ENCODE peak calls at places on chromosome 19, in eight cellular contexts. T, V, W, I, U, Z, H and S are unnamed samples.

GRCh38 chr19:41872775-41873647 is 4.1 kb upstream of the CD79A start:
- DNase-seq in T (peak; percentile 60), V (peak; percentile 92), W (peak; percentile 67), I (peak; percentile 88), U (peak; percentile 71), Z (peak; percentile 94), H (no peak), S (peak; percentile 75)

GRCh38 chr19:42198676-42199439 is 18.6 kb downstream of the DEDD2 start:
- DNase-seq in T (no peak), V (peak; percentile 68), W (no peak), I (no peak), U (no peak), Z (no peak), H (no peak), S (peak; percentile 15)

GRCh38 chr19:5001547-5002131 is 32.7 kb downstream of the KDM4B start:
- DNase-seq in T (peak; percentile 57), V (no peak), W (peak; percentile 67), I (peak; percentile 50), U (peak; percentile 72), Z (peak; percentile 66), H (no peak), S (peak; percentile 33)

GRCh38 chr19:14113762-14114414 is 3.7 kb downstream of the PRKACA start:
- DNase-seq in T (no peak), V (peak; percentile 77), W (no peak), I (peak; percentile 6), U (no peak), Z (peak; percentile 74), H (no peak), S (no peak)

GRCh38 chr19:5547881-5548280 is 19.9 kb downstream of the TINCR start:
- DNase-seq in T (no peak), V (peak; percentile 55), W (peak; percentile 43), I (peak; percentile 38), U (peak; percentile 62), Z (peak; percentile 69), H (no peak), S (no peak)

GRCh38 chr19:6214881-6215541 is 64.8 kb downstream of the MLLT1 start:
- DNase-seq in T (no peak), V (no peak), W (no peak), I (no peak), U (no peak), Z (no peak), H (no peak), S (no peak)

GRCh38 chr19:29421186-29421525 is 104.6 kb upstream of the VSTM2B start:
- DNase-seq in T (no peak), V (no peak), W (no peak), I (peak; percentile 62), U (peak; percentile 6), Z (no peak), H (no peak), S (no peak)

GRCh38 chr19:3879656-3880055 is 829 bp upstream of the ATCAY start:
- DNase-seq in T (no peak), V (no peak), W (no peak), I (no peak), U (no peak), Z (peak; percentile 51), H (no peak), S (no peak)

GRCh38 chr19:10517760-10518443 is 655 bp upstream of the S1PR5 start:
- DNase-seq in T (no peak), V (no peak), W (peak; percentile 18), I (peak; percentile 19), U (peak; percentile 27), Z (peak; percentile 65), H (peak; percentile 85), S (no peak)

GRCh38 chr19:14114854-14115253 is 2.7 kb downstream of the PRKACA start:
- DNase-seq in T (no peak), V (peak; percentile 75), W (no peak), I (no peak), U (peak; percentile 39), Z (peak; percentile 77), H (no peak), S (peak; percentile 32)

GRCh38 chr19:6564393-6564792 is 26.6 kb downstream of the CD70 start:
- DNase-seq in T (peak; percentile 20), V (no peak), W (peak; percentile 34), I (no peak), U (peak; percentile 20), Z (no peak), H (no peak), S (no peak)

GRCh38 chr19:5785423-5785822 is 877 bp upstream of the PRR22 start:
- DNase-seq in T (no peak), V (no peak), W (no peak), I (no peak), U (no peak), Z (no peak), H (no peak), S (no peak)

GRCh38 chr19:16442386-16443276 is 29.1 kb downstream of the EPS15L1 start:
- DNase-seq in T (no peak), V (peak; percentile 89), W (no peak), I (peak; percentile 49), U (no peak), Z (no peak), H (no peak), S (peak; percentile 20)

GRCh38 chr19:46446021-46446420 is 17.3 kb upstream of the PNMA8C start:
- DNase-seq in T (no peak), V (no peak), W (no peak), I (no peak), U (no peak), Z (no peak), H (no peak), S (no peak)

GRCh38 chr19:14409157-14410053 is 9.7 kb downstream of the DDX39A start:
- DNase-seq in T (no peak), V (no peak), W (no peak), I (no peak), U (no peak), Z (no peak), H (no peak), S (no peak)

GRCh38 chr19:28737021-28737525 is 475.9 kb downstream of the UQCRFS1 start:
- DNase-seq in T (peak; percentile 18), V (no peak), W (peak; percentile 60), I (peak; percentile 43), U (peak; percentile 71), Z (no peak), H (no peak), S (peak; percentile 10)

GRCh38 chr19:14366529-14366928 is 14.7 kb upstream of the ADGRE5 start:
- DNase-seq in T (peak; percentile 48), V (peak; percentile 95), W (peak; percentile 84), I (peak; percentile 81), U (peak; percentile 82), Z (peak; percentile 89), H (no peak), S (peak; percentile 69)

DNA sequence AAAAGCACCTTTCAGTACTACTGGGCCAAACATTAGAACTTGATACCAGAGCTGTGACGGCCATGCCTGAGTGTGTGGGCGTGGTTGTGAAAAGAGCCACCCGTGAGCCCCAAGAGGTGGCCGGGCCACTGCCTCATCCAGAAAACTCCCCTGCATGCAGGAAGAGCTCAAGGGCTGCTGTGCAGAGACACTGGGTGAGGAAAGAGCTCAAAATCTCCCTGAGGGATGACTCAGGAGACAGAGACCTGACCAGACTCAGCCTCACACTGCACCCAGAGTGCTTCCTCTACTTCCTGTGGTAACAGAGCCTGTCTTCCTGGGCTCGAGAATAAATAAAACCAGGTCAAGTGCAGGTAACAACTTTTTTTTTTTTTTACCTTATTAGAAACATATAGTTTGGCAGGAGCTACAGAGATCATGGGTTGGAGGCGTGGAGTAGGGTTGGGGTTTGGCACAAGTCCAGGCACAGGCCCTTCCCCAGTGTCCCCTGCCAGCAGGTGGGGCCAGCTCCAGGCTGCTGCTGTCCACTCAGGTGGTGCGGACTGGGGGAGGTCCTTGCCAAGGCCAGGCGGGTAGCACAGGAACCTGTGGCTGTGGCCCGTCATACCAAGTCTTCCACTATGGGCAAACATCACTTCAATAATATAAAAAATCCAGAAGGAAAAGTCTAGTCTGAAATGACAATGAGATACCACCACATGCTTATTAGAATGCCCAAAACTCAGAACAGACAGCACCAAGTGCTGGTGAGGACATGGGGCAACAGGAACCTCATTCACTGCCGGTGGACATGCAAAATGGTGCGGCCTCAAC is 25.5 kb downstream of the ELL start:
- DNase-seq in T (peak; percentile 59), V (peak; percentile 78), W (peak; percentile 51), I (no peak), U (peak; percentile 43), Z (no peak), H (no peak), S (peak; percentile 88)
- TF ChIP-seq CTCF in T (no peak), V (no peak), W (no peak), I (no peak), U (no peak), Z (no peak), H (no peak), S (no peak)

GRCh38 chr19:38792250-38793111 is 3.5 kb downstream of the LGALS7B start:
- DNase-seq in T (no peak), V (peak; percentile 78), W (peak; percentile 26), I (no peak), U (peak; percentile 64), Z (peak; percentile 82), H (no peak), S (no peak)
- TF ChIP-seq CTCF in T (peak; percentile 41), V (peak; percentile 18), W (peak; percentile 29), I (no peak), U (peak; percentile 47), Z (no peak), H (no peak), S (no peak)

GRCh38 chr19:52871466-52871865 is 14.0 kb upstream of the ZNF468 start:
- DNase-seq in T (no peak), V (no peak), W (no peak), I (no peak), U (no peak), Z (no peak), H (no peak), S (no peak)
- TF ChIP-seq CTCF in T (no peak), V (no peak), W (no peak), I (no peak), U (no peak), Z (no peak), H (no peak), S (no peak)

GRCh38 chr19:50633359-50633758 is 6.3 kb downstream of the SYT3 start:
- DNase-seq in T (no peak), V (no peak), W (no peak), I (no peak), U (no peak), Z (no peak), H (no peak), S (no peak)

GRCh38 chr19:50633973-50634372 is 5.7 kb downstream of the SYT3 start:
- DNase-seq in T (no peak), V (no peak), W (no peak), I (no peak), U (no peak), Z (no peak), H (no peak), S (no peak)

GRCh38 chr19:50629801-50630200 is 9.9 kb downstream of the SYT3 start:
- DNase-seq in T (no peak), V (no peak), W (no peak), I (no peak), U (no peak), Z (no peak), H (no peak), S (no peak)

GRCh38 chr19:50629194-50629593 is 10.5 kb downstream of the SYT3 start:
- DNase-seq in T (no peak), V (no peak), W (no peak), I (no peak), U (no peak), Z (no peak), H (no peak), S (no peak)

GRCh38 chr19:50632151-50632835 is 7.4 kb downstream of the SYT3 start:
- DNase-seq in T (no peak), V (no peak), W (no peak), I (no peak), U (no peak), Z (no peak), H (no peak), S (no peak)
- TF ChIP-seq CTCF in T (no peak), V (no peak), W (no peak), I (no peak), U (no peak), Z (no peak), H (no peak), S (no peak)

GRCh38 chr19:50658438-50659317 is 9.4 kb downstream of the C19orf81 start:
- DNase-seq in T (peak; percentile 10), V (peak; percentile 60), W (peak; percentile 84), I (peak; percentile 95), U (peak; percentile 91), Z (peak; percentile 95), H (no peak), S (peak; percentile 62)
- TF ChIP-seq CTCF in T (no peak), V (no peak), W (no peak), I (no peak), U (no peak), Z (no peak), H (no peak), S (no peak)